ENCODE peak calls at places on chromosomes 6 and 20, in ten cellular contexts. Q, O, V, B, E, K, N, J, S and Y are unnamed samples.

GRCh38 chr20:10647471-10647870 is 26.3 kb downstream of the JAG1 start:
- DNase-seq in Q (no peak), O (no peak), V (no peak), B (peak), E (no peak), K (no peak), N (no peak), J (no peak), S (no peak), Y (peak)

GRCh38 chr6:158686311-158686710 is 36.5 kb downstream of the SYTL3 start:
- DNase-seq in Q (no peak), O (no peak), V (peak), B (no peak), E (no peak), K (no peak), N (no peak), J (no peak), S (no peak), Y (no peak)

GRCh38 chr6:163787001-163787667 is 372.6 kb downstream of the QKI start:
- DNase-seq in Q (no peak), O (no peak), V (no peak), B (no peak), E (no peak), K (no peak), N (no peak), J (no peak), S (no peak), Y (no peak)

GRCh38 chr6:14412026-14412425 is 294.5 kb downstream of the CD83 start:
- DNase-seq in Q (no peak), O (no peak), V (no peak), B (no peak), E (no peak), K (no peak), N (no peak), J (no peak), S (no peak), Y (no peak)

GRCh38 chr6:86856937-86857563 is 80.3 kb upstream of the HTR1E start:
- DNase-seq in Q (no peak), O (no peak), V (no peak), B (peak), E (peak), K (no peak), N (no peak), J (peak), S (no peak), Y (peak)

GRCh38 chr6:166969390-166970002 is 13.1 kb upstream of the RNASET2 start:
- DNase-seq in Q (no peak), O (no peak), V (no peak), B (peak), E (no peak), K (no peak), N (no peak), J (peak), S (no peak), Y (no peak)

GRCh38 chr20:36541227-36542018 is at the start of gene MYL9:
- DNase-seq in Q (peak), O (peak), V (peak), B (no peak), E (peak), K (no peak), N (peak), J (peak), S (no peak), Y (no peak)

GRCh38 chr20:31718952-31719643 is 3.6 kb downstream of the BCL2L1 start:
- DNase-seq in Q (no peak), O (no peak), V (no peak), B (no peak), E (no peak), K (no peak), N (no peak), J (no peak), S (no peak), Y (no peak)

GRCh38 chr20:38893485-38894090 is 32.6 kb upstream of the FAM83D start:
- DNase-seq in Q (peak), O (peak), V (peak), B (peak), E (peak), K (peak), N (peak), J (peak), S (peak), Y (peak)

GRCh38 chr20:49814057-49814675 is 1.5 kb downstream of the SLC9A8 start:
- DNase-seq in Q (no peak), O (no peak), V (no peak), B (no peak), E (no peak), K (no peak), N (no peak), J (no peak), S (no peak), Y (no peak)

GRCh38 chr6:116535109-116535508 is 10.4 kb downstream of the TRAPPC3L start:
- DNase-seq in Q (no peak), O (no peak), V (no peak), B (no peak), E (no peak), K (no peak), N (no peak), J (no peak), S (no peak), Y (no peak)

GRCh38 chr6:20403080-20403765 is 1.5 kb downstream of the E2F3 start:
- DNase-seq in Q (peak), O (peak), V (peak), B (peak), E (peak), K (peak), N (peak), J (peak), S (peak), Y (peak)
- TF ChIP-seq CTCF in Q (no peak), O (no peak), V (no peak), B (no peak), E (no peak), K (no peak), N (no peak), J (no peak), S (no peak), Y (no peak)

DNA sequence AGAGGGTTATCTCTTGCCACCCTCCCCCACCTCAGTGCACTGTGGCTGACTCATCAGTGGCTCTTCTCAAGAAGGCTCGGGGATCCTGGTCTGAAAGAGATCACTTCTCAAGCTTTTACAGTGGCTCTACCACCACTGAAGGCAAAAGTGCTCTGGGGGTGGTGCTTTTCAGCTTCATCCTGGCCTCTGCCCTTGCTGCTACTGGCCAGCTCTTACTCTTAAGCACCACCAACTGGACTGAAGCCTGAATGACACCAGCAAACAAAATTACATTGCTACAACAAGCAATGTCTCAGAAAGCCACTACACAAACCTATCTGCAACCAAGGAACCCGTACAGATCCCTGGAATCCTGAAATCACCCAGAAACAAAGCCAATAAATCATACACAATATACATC is 402.1 kb downstream of the EPHA7 start:
- DNase-seq in Q (no peak), O (no peak), V (no peak), B (no peak), E (peak), K (no peak), N (no peak), J (no peak), S (no peak), Y (no peak)
- TF ChIP-seq CTCF in Q (no peak), O (no peak), V (no peak), B (no peak), E (peak), K (peak), N (no peak), J (no peak), S (no peak), Y (peak)

DNA sequence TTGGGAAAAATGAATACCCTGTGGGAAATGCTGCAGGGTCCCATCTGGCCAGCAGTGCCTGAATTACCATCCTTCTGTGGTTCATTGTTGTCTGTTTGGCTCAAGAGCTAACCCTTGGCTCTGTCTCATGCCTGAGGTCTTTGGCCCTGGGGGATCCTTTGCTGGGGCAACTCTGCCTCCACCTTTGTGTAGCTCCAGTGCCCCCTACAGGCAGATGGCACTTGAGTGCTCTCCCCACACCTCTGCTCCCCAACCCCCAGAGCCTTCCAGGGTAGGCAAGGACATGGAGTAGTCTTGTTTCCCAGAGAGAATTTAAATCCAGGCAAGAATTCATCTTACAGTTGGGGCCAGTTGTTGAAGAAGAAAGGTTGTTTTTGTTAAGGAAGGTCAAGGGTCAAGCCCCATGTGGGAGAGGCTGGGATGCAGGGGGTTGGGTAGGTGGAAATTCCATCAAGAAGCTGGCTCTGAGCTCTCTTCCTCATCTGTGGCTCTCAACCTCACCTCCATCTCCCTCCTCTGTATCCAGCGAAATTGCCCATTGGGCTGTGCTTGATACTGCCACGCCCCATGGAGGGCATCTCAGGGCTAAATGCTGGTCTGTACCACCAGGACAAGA is 44.2 kb downstream of the ZNF831 start:
- DNase-seq in Q (no peak), O (no peak), V (peak), B (peak), E (peak), K (peak), N (peak), J (peak), S (peak), Y (peak)
- TF ChIP-seq CTCF in Q (no peak), O (peak), V (peak), B (peak), E (peak), K (peak), N (peak), J (peak), S (peak), Y (peak)

DNA sequence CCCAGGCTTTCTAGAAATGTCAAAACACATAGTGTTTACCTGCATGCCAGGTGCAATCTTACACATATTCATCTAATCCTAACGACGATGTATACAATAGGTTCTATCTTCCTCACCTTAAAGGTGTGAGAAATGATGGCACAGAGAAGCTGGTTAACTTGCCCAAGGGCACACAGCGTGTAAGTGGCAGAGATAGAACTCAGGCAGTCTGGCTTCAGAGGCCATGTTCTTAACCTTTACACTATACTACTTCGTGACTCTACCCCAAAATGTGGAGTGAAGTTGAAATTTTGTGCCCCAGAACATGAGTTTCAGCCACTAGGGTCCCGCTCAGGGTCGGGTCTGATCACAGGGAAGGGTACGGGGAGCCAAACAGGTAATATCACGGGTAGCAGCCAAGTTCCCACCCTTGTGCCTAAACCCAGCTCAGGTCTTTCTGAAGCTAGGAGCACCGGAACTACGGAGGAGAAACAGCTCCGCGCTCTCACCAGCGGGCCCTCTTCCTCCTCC is 523 bp downstream of the VPS52 start:
- DNase-seq in Q (no peak), O (no peak), V (no peak), B (no peak), E (no peak), K (no peak), N (no peak), J (peak), S (no peak), Y (no peak)
- TF ChIP-seq CTCF in Q (no peak), O (no peak), V (no peak), B (no peak), E (no peak), K (no peak), N (no peak), J (no peak), S (no peak), Y (peak)